ENCODE peak calls at places on chromosomes 6 and 20, in four cellular contexts. Q is body of pancreas, B is GM12865, V is astrocyte of the spinal cord. Z is an unnamed sample.

GRCh38 chr6:81744136-81744535 is 8.3 kb downstream of the TENT5A start:
- DNase-seq in B (no peak), V (no peak), Q (no peak), Z (no peak)

GRCh38 chr20:38730167-38730988 is 6.1 kb downstream of the SLC32A1 start:
- DNase-seq in Q (no peak), B (no peak), V (no peak), Z (no peak)

GRCh38 chr20:542777-543368 is 717 bp downstream of the CSNK2A1 start:
- DNase-seq in V (no peak), Q (peak), B (peak), Z (no peak)

GRCh38 chr20:1955289-1955688 is 38.6 kb downstream of the PDYN start:
- DNase-seq in V (no peak), Q (no peak), B (no peak), Z (no peak)

GRCh38 chr20:37939701-37940151 is 36.8 kb downstream of the VSTM2L start:
- DNase-seq in Q (no peak), V (no peak), B (no peak), Z (no peak)

GRCh38 chr6:10685092-10685769 is 9.2 kb downstream of the C6orf52 start:
- DNase-seq in V (no peak), B (no peak), Q (no peak), Z (no peak)

GRCh38 chr6:125507987-125508655 is 206.4 kb upstream of the HDDC2 start:
- DNase-seq in B (peak), Q (peak), V (peak), Z (peak)

GRCh38 chr20:51480507-51481270 is 61.8 kb downstream of the NFATC2 start:
- DNase-seq in B (peak), Q (no peak), V (no peak), Z (no peak)

GRCh38 chr6:159953091-159953581 is 15.7 kb upstream of the IGF2R start:
- DNase-seq in Q (peak), V (peak), B (no peak), Z (peak)

GRCh38 chr6:24918641-24919403 is 16.9 kb downstream of the RIPOR2 start:
- DNase-seq in Q (no peak), B (peak), V (no peak), Z (no peak)

GRCh38 chr6:144439016-144439415 is 153.9 kb downstream of the UTRN start:
- DNase-seq in V (no peak), Q (no peak), B (no peak), Z (peak)

DNA sequence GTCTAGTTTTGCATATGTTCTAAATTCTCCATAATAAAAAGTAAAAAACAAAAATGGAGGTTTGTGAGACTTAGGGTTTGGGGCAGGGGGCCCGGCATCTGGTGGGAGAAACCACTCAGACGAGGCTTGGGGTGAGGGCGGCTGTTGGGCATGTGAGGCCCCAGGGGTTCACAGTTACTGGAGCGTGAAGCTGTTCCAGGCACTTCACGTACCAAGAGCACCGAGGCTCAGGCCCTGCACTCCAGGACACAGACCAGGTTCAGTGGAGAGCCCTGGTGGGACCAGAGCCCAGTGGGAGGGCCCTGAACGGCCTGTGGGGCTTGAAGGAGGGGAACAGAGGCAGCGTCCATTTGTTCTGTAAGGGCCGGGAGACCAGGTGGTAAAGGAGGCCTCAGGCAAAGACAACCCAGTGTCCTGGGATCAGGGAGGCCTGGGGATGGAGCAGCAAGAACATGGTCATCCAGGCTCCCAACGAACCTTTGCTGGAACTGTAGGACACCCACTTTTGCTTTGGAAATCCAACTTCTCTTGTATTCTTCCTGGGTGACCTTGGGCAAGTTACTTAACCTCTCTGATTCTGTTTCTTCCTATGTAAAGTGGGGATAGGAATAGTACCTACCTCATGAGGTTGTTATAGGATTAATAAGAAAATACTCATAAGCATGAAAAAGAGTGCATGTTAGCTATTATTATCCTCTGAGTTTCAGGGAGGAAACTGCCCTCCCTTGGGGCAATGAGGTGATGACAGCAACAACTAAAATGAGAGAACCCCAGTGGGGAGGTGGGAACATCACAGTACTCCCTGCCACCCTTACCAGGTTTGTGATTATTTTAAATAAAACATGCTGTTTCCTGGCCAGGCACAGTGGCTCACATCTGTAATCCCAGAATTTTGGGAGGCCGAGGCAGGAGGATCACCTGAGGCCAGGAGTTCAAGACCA is 1.1 kb upstream of the FGD2 start:
- DNase-seq in V (no peak), Q (no peak), B (peak), Z (no peak)
- H3K4me3 ChIP-seq in V (no peak), Q (no peak), B (no peak), Z (no peak)

GRCh38 chr6:41805830-41806774 is 18.6 kb downstream of the TOMM6 start:
- DNase-seq in Q (no peak), V (no peak), B (no peak), Z (no peak)

GRCh38 chr6:41798901-41799300 is 11.4 kb downstream of the TOMM6 start:
- DNase-seq in Q (no peak), V (no peak), B (no peak), Z (no peak)

GRCh38 chr6:41796474-41796873 is 9.0 kb downstream of the TOMM6 start:
- DNase-seq in B (no peak), V (no peak), Q (no peak), Z (no peak)

GRCh38 chr6:41799517-41799916 is 12.0 kb downstream of the TOMM6 start:
- DNase-seq in Q (no peak), V (no peak), B (no peak), Z (no peak)

DNA sequence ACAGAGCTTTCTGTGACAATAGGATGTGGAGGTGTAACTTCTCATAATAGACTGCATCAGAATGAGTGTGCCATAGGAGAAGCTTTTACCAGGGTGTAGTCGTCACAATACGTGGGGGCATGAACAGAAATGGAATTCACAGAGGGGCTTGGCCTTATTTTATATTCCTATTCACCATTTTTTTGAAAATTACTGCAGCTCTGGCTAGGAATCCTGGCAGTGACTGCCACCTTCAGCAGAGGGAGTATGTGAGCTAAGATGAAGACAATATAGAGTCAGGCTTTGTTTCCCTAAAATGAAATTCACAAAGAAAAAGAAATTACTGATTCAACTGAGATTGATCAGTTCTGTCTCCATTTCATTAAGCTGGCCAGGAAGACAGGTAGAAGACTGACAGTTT is 13.9 kb downstream of the TOMM6 start:
- DNase-seq in Q (no peak), V (peak), B (no peak), Z (peak)
- TF ChIP-seq CTCF in Q (no peak), V (peak), B (peak), Z (peak)

GRCh38 chr6:55675936-55676335 is 96.9 kb upstream of the HMGCLL1 start:
- DNase-seq in Q (no peak), V (no peak), B (no peak), Z (no peak)
- H3K4me3 ChIP-seq in Q (no peak), V (no peak), B (no peak), Z (no peak)

GRCh38 chr20:34578040-34578439 is 19.5 kb downstream of the MAP1LC3A start:
- DNase-seq in Q (no peak), V (no peak), B (no peak), Z (peak)

GRCh38 chr20:34580588-34580940 is 22.0 kb downstream of the MAP1LC3A start:
- DNase-seq in Q (no peak), B (no peak), V (no peak), Z (no peak)

GRCh38 chr20:34579936-34580587 is 21.5 kb downstream of the MAP1LC3A start:
- DNase-seq in V (peak), Q (no peak), B (peak), Z (no peak)

GRCh38 chr20:34578521-34579147 is 20.1 kb downstream of the MAP1LC3A start:
- DNase-seq in Q (no peak), B (no peak), V (no peak), Z (no peak)

GRCh38 chr20:34579191-34579661 is 20.7 kb downstream of the MAP1LC3A start:
- DNase-seq in V (peak), B (no peak), Q (peak), Z (peak)
- TF ChIP-seq CTCF in V (peak), B (no peak), Q (no peak), Z (peak)

DNA sequence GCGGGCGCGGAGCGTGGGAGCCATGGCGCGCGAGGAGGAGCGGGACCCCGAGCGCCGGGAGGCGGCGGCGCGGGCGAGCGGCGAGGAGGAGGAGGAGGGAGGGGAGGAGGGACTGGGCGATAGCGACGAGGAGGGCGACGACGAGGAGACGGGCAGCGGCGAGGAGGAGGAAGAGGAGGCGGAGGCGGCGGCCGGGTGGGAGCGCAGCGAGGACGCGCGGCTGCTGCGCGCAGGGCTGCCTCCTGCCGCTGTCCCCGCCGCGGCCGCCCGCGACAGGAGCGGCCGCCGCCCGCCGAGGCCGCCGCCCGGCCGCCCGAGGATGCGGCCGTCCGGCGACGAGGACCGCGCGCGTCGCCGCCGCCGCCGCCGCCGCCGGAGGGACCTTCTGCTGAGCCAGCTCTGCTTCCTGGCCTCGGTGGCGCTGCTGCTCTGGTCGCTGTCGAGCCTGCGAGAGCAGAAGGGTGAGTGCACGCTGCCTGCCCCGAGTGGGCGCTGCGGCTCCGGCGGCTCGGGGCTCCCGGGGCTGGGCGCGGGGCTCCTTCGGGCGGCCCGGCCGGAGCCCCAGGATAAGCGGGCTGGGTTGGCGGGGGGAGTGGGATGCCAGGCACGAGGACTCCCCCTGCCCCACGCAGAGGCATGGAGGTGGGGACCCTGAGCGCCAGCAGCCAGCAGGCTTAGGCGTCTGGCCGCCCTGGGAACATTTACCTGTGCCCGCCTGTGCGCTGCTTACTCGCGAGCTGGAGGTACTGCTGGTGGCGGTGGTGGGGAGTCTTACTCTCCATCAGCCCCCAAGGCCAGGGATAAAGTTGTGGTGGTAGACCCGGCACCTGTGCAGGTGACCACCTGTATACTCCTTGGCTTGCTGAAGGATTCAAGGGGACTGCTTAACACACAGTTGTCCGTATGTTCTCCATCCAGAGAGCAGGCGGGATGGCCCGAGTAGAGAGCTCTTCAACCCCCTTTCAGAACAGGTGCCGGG is at the start of gene SLC24A3:
- DNase-seq in V (peak), B (peak), Q (peak), Z (peak)
- H3K4me3 ChIP-seq in V (peak), B (no peak), Q (no peak), Z (no peak)

GRCh38 chr6:129208415-129209034 is 325.6 kb downstream of the LAMA2 start:
- DNase-seq in V (no peak), Q (no peak), B (no peak), Z (no peak)

GRCh38 chr6:129210684-129211083 is 327.7 kb downstream of the LAMA2 start:
- DNase-seq in V (no peak), Q (no peak), B (no peak), Z (no peak)

GRCh38 chr6:129209355-129209754 is 326.4 kb downstream of the LAMA2 start:
- DNase-seq in B (no peak), V (no peak), Q (no peak), Z (no peak)

GRCh38 chr6:129212081-129212480 is 329.1 kb downstream of the LAMA2 start:
- DNase-seq in V (peak), Q (no peak), B (no peak), Z (no peak)

DNA sequence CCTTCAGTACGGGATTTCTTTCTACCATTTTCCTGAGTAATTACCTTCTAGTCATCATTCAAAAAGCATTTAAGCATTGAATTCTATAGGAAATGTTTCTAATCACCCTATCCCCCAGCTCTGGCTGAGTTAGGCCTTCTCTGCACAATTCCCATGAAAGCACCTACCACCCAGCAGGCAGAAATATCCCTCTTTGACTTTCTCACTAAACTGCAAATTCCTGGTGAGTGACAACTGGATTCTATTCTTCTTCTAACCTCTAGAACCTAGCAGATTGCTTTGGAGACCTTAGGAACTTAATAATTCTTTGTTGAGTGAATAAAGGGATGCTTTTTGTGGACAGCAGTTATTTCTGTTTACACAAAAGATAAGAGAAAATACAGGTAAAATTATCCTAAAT is 328.7 kb downstream of the LAMA2 start:
- DNase-seq in Q (no peak), B (no peak), V (no peak), Z (no peak)
- TF ChIP-seq CTCF in Q (no peak), B (no peak), V (no peak), Z (no peak)

GRCh38 chr6:13012977-13013680 is 296.6 kb downstream of the PHACTR1 start:
- DNase-seq in V (no peak), Q (peak), B (no peak), Z (no peak)
- H3K4me3 ChIP-seq in V (peak), Q (peak), B (no peak), Z (peak)

GRCh38 chr6:148747493-148748160 is 797 bp downstream of the UST start:
- DNase-seq in V (peak), B (peak), Q (peak), Z (peak)
- TF ChIP-seq CTCF in V (no peak), B (no peak), Q (no peak), Z (no peak)

Z was measured in fibroblast of mammary gland.